ENCODE peak calls at places on chromosomes 6 and 20, in seven cellular contexts. R, N, F, U, J, H and W are unnamed samples.

GRCh38 chr6:107670792-107671199 is 153.3 kb downstream of the SCML4 start:
- DNase-seq in R (peak; percentile 54), N (peak; percentile 41), F (no peak), U (no peak), J (no peak), H (peak; percentile 49), W (no peak)

GRCh38 chr20:12570371-12570770 is 438.4 kb upstream of the SPTLC3 start:
- DNase-seq in R (no peak), N (no peak), F (no peak), U (no peak), J (no peak), H (peak; percentile 64), W (no peak)

GRCh38 chr6:89999154-89999553 is 104.9 kb downstream of the GJA10 start:
- DNase-seq in R (peak; percentile 42), N (peak; percentile 54), F (no peak), U (peak; percentile 2), J (no peak), H (no peak), W (no peak)

GRCh38 chr6:95431637-95432228 is 145.6 kb upstream of the MANEA start:
- DNase-seq in R (peak; percentile 52), N (peak; percentile 32), F (peak; percentile 8), U (no peak), J (no peak), H (peak; percentile 38), W (peak; percentile 30)

GRCh38 chr6:110688661-110689268 is 126.5 kb downstream of the CDK19 start:
- DNase-seq in R (no peak), N (no peak), F (no peak), U (no peak), J (no peak), H (no peak), W (no peak)

GRCh38 chr6:128350416-128351254 is 169.8 kb downstream of the PTPRK start:
- DNase-seq in R (no peak), N (no peak), F (no peak), U (no peak), J (no peak), H (no peak), W (no peak)

GRCh38 chr6:23696946-23697345 is 429.1 kb upstream of the NRSN1 start:
- DNase-seq in R (no peak), N (no peak), F (no peak), U (no peak), J (no peak), H (no peak), W (no peak)

GRCh38 chr6:17132967-17133366 is 31.1 kb downstream of the STMND1 start:
- DNase-seq in R (no peak), N (no peak), F (no peak), U (no peak), J (no peak), H (no peak), W (no peak)

GRCh38 chr6:41214559-41215238 is 13.4 kb upstream of the TREML4 start:
- DNase-seq in R (no peak), N (no peak), F (no peak), U (no peak), J (no peak), H (no peak), W (no peak)

GRCh38 chr6:91678679-91679078 is 1091.8 kb upstream of the MAP3K7 start:
- DNase-seq in R (no peak), N (no peak), F (no peak), U (no peak), J (no peak), H (no peak), W (no peak)

GRCh38 chr6:105346052-105346451 is 56.8 kb downstream of the PREP start:
- DNase-seq in R (peak; percentile 65), N (no peak), F (peak; percentile 18), U (no peak), J (no peak), H (no peak), W (no peak)

GRCh38 chr20:32231847-32232246 is 24.2 kb downstream of the POFUT1 start:
- DNase-seq in R (no peak), N (no peak), F (no peak), U (peak; percentile 50), J (no peak), H (no peak), W (no peak)

GRCh38 chr6:137846772-137847313 is 20.2 kb upstream of the TNFAIP3 start:
- DNase-seq in R (no peak), N (no peak), F (no peak), U (no peak), J (no peak), H (no peak), W (no peak)

GRCh38 chr6:4291453-4292403 is 156.4 kb upstream of the ECI2 start:
- DNase-seq in R (peak; percentile 38), N (no peak), F (no peak), U (no peak), J (no peak), H (no peak), W (no peak)

GRCh38 chr6:31829633-31830492 is 2.3 kb downstream of the HSPA1B start:
- DNase-seq in R (peak; percentile 71), N (no peak), F (no peak), U (no peak), J (no peak), H (no peak), W (no peak)

GRCh38 chr20:3374296-3374695 is 33.2 kb downstream of the DNAAF9 start:
- DNase-seq in R (peak; percentile 49), N (no peak), F (peak; percentile 21), U (no peak), J (no peak), H (no peak), W (no peak)

GRCh38 chr6:67759001-67759400 is 876.1 kb upstream of the ADGRB3 start:
- DNase-seq in R (no peak), N (no peak), F (no peak), U (no peak), J (no peak), H (no peak), W (no peak)

GRCh38 chr20:53847118-53847842 is 223.1 kb downstream of the BCAS1 start:
- DNase-seq in R (no peak), N (no peak), F (no peak), U (no peak), J (no peak), H (no peak), W (no peak)

GRCh38 chr6:17393335-17394191 is at the start of gene CAP2:
- DNase-seq in R (peak; percentile 40), N (peak; percentile 25), F (no peak), U (no peak), J (no peak), H (peak; percentile 80), W (no peak)

GRCh38 chr6:146876271-146877151 is 277.7 kb downstream of the ADGB start:
- DNase-seq in R (no peak), N (no peak), F (no peak), U (no peak), J (no peak), H (no peak), W (no peak)

GRCh38 chr6:110485461-110485860 is 9.0 kb upstream of the SLC22A16 start:
- DNase-seq in R (no peak), N (no peak), F (no peak), U (no peak), J (no peak), H (no peak), W (no peak)

GRCh38 chr6:106574729-106575458 is 54.4 kb downstream of the RTN4IP1 start:
- DNase-seq in R (peak; percentile 60), N (no peak), F (peak; percentile 78), U (no peak), J (no peak), H (no peak), W (no peak)

GRCh38 chr6:154882107-154882506 is 113.0 kb upstream of the TIAM2 start:
- DNase-seq in R (no peak), N (peak; percentile 33), F (no peak), U (no peak), J (no peak), H (no peak), W (no peak)

GRCh38 chr6:33000053-33000452 is 9.3 kb downstream of the HLA-DOA start:
- DNase-seq in R (no peak), N (no peak), F (no peak), U (no peak), J (no peak), H (no peak), W (no peak)

GRCh38 chr6:80197474-80197873 is 91.0 kb downstream of the BCKDHB start:
- DNase-seq in R (peak; percentile 25), N (no peak), F (no peak), U (no peak), J (no peak), H (no peak), W (no peak)

GRCh38 chr6:163955131-163955530 is 540.6 kb downstream of the QKI start:
- DNase-seq in R (peak; percentile 54), N (no peak), F (no peak), U (no peak), J (no peak), H (no peak), W (no peak)

GRCh38 chr20:10505320-10506226 is 70.5 kb downstream of the SLX4IP start:
- DNase-seq in R (peak; percentile 81), N (peak; percentile 72), F (no peak), U (no peak), J (no peak), H (no peak), W (no peak)

GRCh38 chr6:43014434-43014909 is 423 bp downstream of the KLHDC3 start:
- DNase-seq in R (peak; percentile 44), N (no peak), F (no peak), U (no peak), J (no peak), H (no peak), W (no peak)

GRCh38 chr6:135163440-135163738 is 17.7 kb upstream of the MYB start:
- DNase-seq in R (no peak), N (no peak), F (no peak), U (peak; percentile 79), J (no peak), H (no peak), W (peak; percentile 25)

GRCh38 chr6:40528051-40528450 is 59.1 kb downstream of the LRFN2 start:
- DNase-seq in R (no peak), N (no peak), F (no peak), U (no peak), J (no peak), H (no peak), W (no peak)

GRCh38 chr6:15547379-15547778 is 115.4 kb downstream of the DTNBP1 start:
- DNase-seq in R (peak; percentile 78), N (no peak), F (no peak), U (no peak), J (no peak), H (no peak), W (no peak)

GRCh38 chr6:108798672-108799355 is 49.4 kb upstream of the ARMC2 start:
- DNase-seq in R (no peak), N (no peak), F (no peak), U (peak; percentile 57), J (peak; percentile 27), H (no peak), W (no peak)

GRCh38 chr6:126640356-126640755 is 300.4 kb downstream of the CENPW start:
- DNase-seq in R (no peak), N (no peak), F (no peak), U (no peak), J (no peak), H (no peak), W (no peak)

GRCh38 chr6:40719671-40720374 is 132.7 kb upstream of the LRFN2 start:
- DNase-seq in R (peak; percentile 46), N (no peak), F (peak; percentile 28), U (no peak), J (no peak), H (no peak), W (no peak)

GRCh38 chr6:66226099-66226498 is 519.1 kb upstream of the EYS start:
- DNase-seq in R (peak; percentile 63), N (no peak), F (peak; percentile 25), U (no peak), J (no peak), H (no peak), W (no peak)

GRCh38 chr6:40997256-40997957 is 41.6 kb downstream of the UNC5CL start:
- DNase-seq in R (peak; percentile 53), N (no peak), F (peak; percentile 38), U (no peak), J (no peak), H (no peak), W (no peak)

GRCh38 chr6:118719351-118720124 is 68.1 kb upstream of the CEP85L start:
- DNase-seq in R (no peak), N (no peak), F (no peak), U (no peak), J (no peak), H (no peak), W (no peak)

GRCh38 chr20:37081717-37082289 is 14.0 kb downstream of the RBL1 start:
- DNase-seq in R (peak; percentile 6), N (no peak), F (no peak), U (no peak), J (peak; percentile 3), H (peak; percentile 22), W (no peak)